ENCODE peak calls at places on chromosomes 5 and 9, in ten cellular contexts. One of them, this sample, is unnamed.

GRCh38 chr5:172383231-172383802 is 71.0 kb downstream of the SH3PXD2B start:
- DNase-seq in suprapubic skin: no peak
- DNase-seq in breast epithelium: no peak
- DNase-seq in Panc1: peak; percentile 73
- DNase-seq in stomach: peak; percentile 49
- DNase-seq in HCT116: no peak
- DNase-seq in HL-60: no peak
- DNase-seq in sigmoid colon: no peak
- DNase-seq in GM23338: no peak
- DNase-seq in transverse colon: peak; percentile 34
- DNase-seq in this sample: no peak

GRCh38 chr9:89448381-89448780 is 49.5 kb downstream of the SEMA4D start:
- DNase-seq in stomach: no peak
- DNase-seq in GM23338: no peak
- DNase-seq in transverse colon: no peak
- DNase-seq in HL-60: no peak
- DNase-seq in suprapubic skin: no peak
- DNase-seq in sigmoid colon: no peak
- DNase-seq in HCT116: no peak
- DNase-seq in Panc1: no peak
- DNase-seq in breast epithelium: no peak
- DNase-seq in this sample: peak; percentile 77

GRCh38 chr9:92242115-92242778 is 51.2 kb downstream of the IARS1 start:
- DNase-seq in breast epithelium: no peak
- DNase-seq in sigmoid colon: no peak
- DNase-seq in HCT116: no peak
- DNase-seq in stomach: no peak
- DNase-seq in GM23338: peak; percentile 18
- DNase-seq in transverse colon: no peak
- DNase-seq in Panc1: no peak
- DNase-seq in HL-60: no peak
- DNase-seq in suprapubic skin: no peak
- DNase-seq in this sample: no peak

GRCh38 chr5:143896981-143897380 is 85.0 kb downstream of the HMHB1 start:
- DNase-seq in HL-60: no peak
- DNase-seq in stomach: no peak
- DNase-seq in GM23338: no peak
- DNase-seq in Panc1: no peak
- DNase-seq in breast epithelium: no peak
- DNase-seq in suprapubic skin: no peak
- DNase-seq in sigmoid colon: no peak
- DNase-seq in HCT116: no peak
- DNase-seq in transverse colon: no peak
- DNase-seq in this sample: no peak

GRCh38 chr5:157767674-157768073 is 24.2 kb downstream of the LSM11 start:
- DNase-seq in HL-60: no peak
- DNase-seq in HCT116: no peak
- DNase-seq in Panc1: no peak
- DNase-seq in transverse colon: no peak
- DNase-seq in suprapubic skin: no peak
- DNase-seq in stomach: no peak
- DNase-seq in sigmoid colon: no peak
- DNase-seq in breast epithelium: no peak
- DNase-seq in GM23338: no peak
- DNase-seq in this sample: no peak

GRCh38 chr5:61280205-61280604 is 51.9 kb upstream of the ZSWIM6 start:
- DNase-seq in transverse colon: no peak
- DNase-seq in stomach: no peak
- DNase-seq in sigmoid colon: no peak
- DNase-seq in HCT116: peak; percentile 33
- DNase-seq in suprapubic skin: no peak
- DNase-seq in GM23338: no peak
- DNase-seq in HL-60: no peak
- DNase-seq in Panc1: no peak
- DNase-seq in breast epithelium: no peak
- DNase-seq in this sample: no peak

GRCh38 chr9:81653240-81653639 is 36.1 kb downstream of the TLE1 start:
- DNase-seq in suprapubic skin: no peak
- DNase-seq in sigmoid colon: no peak
- DNase-seq in HCT116: no peak
- DNase-seq in stomach: no peak
- DNase-seq in GM23338: no peak
- DNase-seq in breast epithelium: no peak
- DNase-seq in Panc1: no peak
- DNase-seq in HL-60: no peak
- DNase-seq in transverse colon: no peak
- DNase-seq in this sample: no peak

GRCh38 chr9:135070198-135070951 is 17.1 kb upstream of the OLFM1 start:
- DNase-seq in transverse colon: peak; percentile 1
- DNase-seq in stomach: no peak
- DNase-seq in HCT116: no peak
- DNase-seq in GM23338: peak; percentile 48
- DNase-seq in breast epithelium: no peak
- DNase-seq in Panc1: no peak
- DNase-seq in suprapubic skin: peak; percentile 57
- DNase-seq in sigmoid colon: peak; percentile 48
- DNase-seq in HL-60: no peak
- DNase-seq in this sample: peak; percentile 67

GRCh38 chr9:5186416-5187169 is 1.2 kb upstream of the INSL6 start:
- DNase-seq in sigmoid colon: no peak
- DNase-seq in Panc1: no peak
- DNase-seq in HCT116: peak; percentile 48
- DNase-seq in transverse colon: peak; percentile 46
- DNase-seq in GM23338: peak; percentile 83
- DNase-seq in suprapubic skin: no peak
- DNase-seq in stomach: peak; percentile 59
- DNase-seq in breast epithelium: peak; percentile 32
- DNase-seq in HL-60: peak; percentile 7
- DNase-seq in this sample: no peak

GRCh38 chr9:132575005-132575609 is 7.3 kb upstream of the BARHL1 start:
- DNase-seq in sigmoid colon: peak; percentile 78
- DNase-seq in transverse colon: peak; percentile 73
- DNase-seq in HCT116: peak; percentile 62
- DNase-seq in HL-60: peak; percentile 52
- DNase-seq in breast epithelium: no peak
- DNase-seq in GM23338: peak; percentile 94
- DNase-seq in Panc1: peak; percentile 13
- DNase-seq in stomach: peak; percentile 70
- DNase-seq in suprapubic skin: no peak
- DNase-seq in this sample: peak; percentile 87

GRCh38 chr9:87513171-87513570 is 15.5 kb downstream of the DAPK1 start:
- DNase-seq in breast epithelium: no peak
- DNase-seq in suprapubic skin: no peak
- DNase-seq in Panc1: no peak
- DNase-seq in HCT116: no peak
- DNase-seq in transverse colon: no peak
- DNase-seq in GM23338: no peak
- DNase-seq in sigmoid colon: no peak
- DNase-seq in HL-60: no peak
- DNase-seq in stomach: no peak
- DNase-seq in this sample: no peak

GRCh38 chr9:110109331-110110110 is 98.4 kb downstream of the C9orf152 start:
- DNase-seq in GM23338: peak; percentile 64
- DNase-seq in HL-60: no peak
- DNase-seq in Panc1: no peak
- DNase-seq in breast epithelium: no peak
- DNase-seq in suprapubic skin: no peak
- DNase-seq in stomach: no peak
- DNase-seq in HCT116: no peak
- DNase-seq in transverse colon: no peak
- DNase-seq in sigmoid colon: no peak
- DNase-seq in this sample: no peak

GRCh38 chr5:65021527-65022226 is 252.9 kb downstream of the CWC27 start:
- DNase-seq in breast epithelium: no peak
- DNase-seq in sigmoid colon: no peak
- DNase-seq in GM23338: no peak
- DNase-seq in HL-60: no peak
- DNase-seq in suprapubic skin: no peak
- DNase-seq in stomach: no peak
- DNase-seq in Panc1: no peak
- DNase-seq in transverse colon: no peak
- DNase-seq in HCT116: no peak
- DNase-seq in this sample: no peak

GRCh38 chr5:111548312-111548930 is 36.1 kb upstream of the STARD4 start:
- DNase-seq in breast epithelium: no peak
- DNase-seq in sigmoid colon: no peak
- DNase-seq in transverse colon: no peak
- DNase-seq in stomach: no peak
- DNase-seq in HL-60: no peak
- DNase-seq in HCT116: no peak
- DNase-seq in Panc1: no peak
- DNase-seq in suprapubic skin: no peak
- DNase-seq in GM23338: no peak
- DNase-seq in this sample: no peak

GRCh38 chr5:149641000-149641576 is 59.8 kb downstream of the ARHGEF37 start:
- DNase-seq in stomach: peak; percentile 53
- DNase-seq in breast epithelium: peak; percentile 54
- DNase-seq in transverse colon: peak; percentile 81
- DNase-seq in Panc1: no peak
- DNase-seq in sigmoid colon: peak; percentile 90
- DNase-seq in suprapubic skin: no peak
- DNase-seq in GM23338: peak; percentile 39
- DNase-seq in HCT116: no peak
- DNase-seq in HL-60: no peak
- DNase-seq in this sample: no peak

GRCh38 chr9:129888809-129889460 is 53.7 kb downstream of the USP20 start:
- DNase-seq in suprapubic skin: no peak
- DNase-seq in stomach: no peak
- DNase-seq in HCT116: no peak
- DNase-seq in breast epithelium: no peak
- DNase-seq in transverse colon: no peak
- DNase-seq in Panc1: no peak
- DNase-seq in GM23338: no peak
- DNase-seq in sigmoid colon: no peak
- DNase-seq in HL-60: no peak
- DNase-seq in this sample: peak; percentile 87
- H3K4me3 ChIP-seq in suprapubic skin: peak overlapping the region; percentile 3
- H3K4me3 ChIP-seq in stomach: peak overlapping the region; percentile 14
- H3K4me3 ChIP-seq in HCT116: no peak overlapping the region
- H3K4me3 ChIP-seq in breast epithelium: no peak overlapping the region
- H3K4me3 ChIP-seq in transverse colon: no peak overlapping the region
- H3K4me3 ChIP-seq in Panc1: no peak overlapping the region
- H3K4me3 ChIP-seq in GM23338: no peak overlapping the region
- H3K4me3 ChIP-seq in sigmoid colon: peak overlapping the region; percentile 2
- H3K4me3 ChIP-seq in HL-60: peak overlapping the region; percentile 13
- H3K4me3 ChIP-seq in this sample: peak overlapping the region; percentile 72

DNA sequence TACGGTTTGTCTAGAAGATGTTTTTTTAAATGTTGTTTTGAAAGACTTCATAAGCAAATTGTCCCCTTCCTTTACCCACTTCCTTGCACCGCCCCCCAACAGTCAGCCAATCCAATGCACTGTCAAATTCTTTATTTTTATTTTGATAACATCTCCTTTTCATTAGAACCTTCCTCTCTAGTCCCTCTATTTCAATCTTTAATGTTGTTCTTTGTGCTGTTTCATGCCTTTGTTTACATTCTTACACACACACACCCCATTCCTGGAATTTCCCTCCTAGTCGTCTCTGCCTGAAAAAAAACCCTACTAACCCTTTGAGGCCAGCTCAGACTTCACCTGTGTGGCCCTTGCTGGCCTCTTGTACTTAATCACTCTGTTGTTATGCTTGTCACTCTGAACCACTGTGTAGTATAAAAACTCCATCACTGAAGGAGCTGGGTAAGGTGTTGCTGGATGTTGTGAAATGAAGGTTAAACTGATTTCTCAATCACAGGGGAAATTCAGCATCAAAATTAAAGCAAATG is 133.4 kb downstream of the UGCG start:
- DNase-seq in Panc1: peak; percentile 74
- DNase-seq in transverse colon: no peak
- DNase-seq in suprapubic skin: no peak
- DNase-seq in HCT116: no peak
- DNase-seq in sigmoid colon: no peak
- DNase-seq in stomach: peak; percentile 37
- DNase-seq in breast epithelium: no peak
- DNase-seq in HL-60: no peak
- DNase-seq in GM23338: peak; percentile 60
- DNase-seq in this sample: no peak
- TF ChIP-seq POLR2AphosphoS5 in Panc1: peak; percentile 65
- TF ChIP-seq POLR2AphosphoS5 in transverse colon: no peak
- TF ChIP-seq POLR2AphosphoS5 in suprapubic skin: no peak
- TF ChIP-seq POLR2AphosphoS5 in HCT116: no peak
- TF ChIP-seq POLR2AphosphoS5 in sigmoid colon: no peak
- TF ChIP-seq POLR2AphosphoS5 in stomach: peak; percentile 39
- TF ChIP-seq POLR2AphosphoS5 in breast epithelium: no peak
- TF ChIP-seq POLR2AphosphoS5 in HL-60: no peak
- TF ChIP-seq POLR2AphosphoS5 in GM23338: no peak
- TF ChIP-seq POLR2AphosphoS5 in this sample: no peak

GRCh38 chr5:34658023-34658422 is 1.9 kb downstream of the RAI14 start:
- DNase-seq in suprapubic skin: no peak
- DNase-seq in HCT116: no peak
- DNase-seq in HL-60: no peak
- DNase-seq in sigmoid colon: no peak
- DNase-seq in GM23338: peak; percentile 38
- DNase-seq in transverse colon: no peak
- DNase-seq in Panc1: no peak
- DNase-seq in stomach: no peak
- DNase-seq in breast epithelium: no peak
- DNase-seq in this sample: no peak
- H3K4me3 ChIP-seq in suprapubic skin: peak overlapping the region; percentile 91
- H3K4me3 ChIP-seq in HCT116: no peak overlapping the region
- H3K4me3 ChIP-seq in HL-60: no peak overlapping the region
- H3K4me3 ChIP-seq in sigmoid colon: peak overlapping the region; percentile 80
- H3K4me3 ChIP-seq in GM23338: peak overlapping the region; percentile 91
- H3K4me3 ChIP-seq in transverse colon: no peak overlapping the region
- H3K4me3 ChIP-seq in Panc1: peak overlapping the region; percentile 76
- H3K4me3 ChIP-seq in stomach: peak overlapping the region; percentile 94
- H3K4me3 ChIP-seq in breast epithelium: peak overlapping the region; percentile 96
- H3K4me3 ChIP-seq in this sample: peak overlapping the region; percentile 67

GRCh38 chr9:72361227-72361626 is 3.8 kb downstream of the ZFAND5 start:
- DNase-seq in Panc1: no peak
- DNase-seq in transverse colon: no peak
- DNase-seq in HCT116: no peak
- DNase-seq in suprapubic skin: no peak
- DNase-seq in GM23338: no peak
- DNase-seq in sigmoid colon: no peak
- DNase-seq in stomach: no peak
- DNase-seq in breast epithelium: no peak
- DNase-seq in HL-60: no peak
- DNase-seq in this sample: no peak

GRCh38 chr9:72362118-72362531 is 2.9 kb downstream of the ZFAND5 start:
- DNase-seq in Panc1: no peak
- DNase-seq in HCT116: no peak
- DNase-seq in stomach: no peak
- DNase-seq in GM23338: no peak
- DNase-seq in suprapubic skin: no peak
- DNase-seq in transverse colon: no peak
- DNase-seq in HL-60: no peak
- DNase-seq in breast epithelium: no peak
- DNase-seq in sigmoid colon: no peak
- DNase-seq in this sample: no peak

GRCh38 chr9:72363226-72363625 is 1.8 kb downstream of the ZFAND5 start:
- DNase-seq in GM23338: no peak
- DNase-seq in suprapubic skin: no peak
- DNase-seq in stomach: no peak
- DNase-seq in transverse colon: no peak
- DNase-seq in Panc1: no peak
- DNase-seq in HCT116: no peak
- DNase-seq in sigmoid colon: no peak
- DNase-seq in HL-60: no peak
- DNase-seq in breast epithelium: no peak
- DNase-seq in this sample: no peak

GRCh38 chr9:72363908-72364678 is 915 bp downstream of the ZFAND5 start:
- DNase-seq in Panc1: no peak
- DNase-seq in HL-60: no peak
- DNase-seq in breast epithelium: peak; percentile 42
- DNase-seq in GM23338: peak; percentile 47
- DNase-seq in HCT116: no peak
- DNase-seq in stomach: peak; percentile 68
- DNase-seq in suprapubic skin: peak; percentile 85
- DNase-seq in transverse colon: peak; percentile 62
- DNase-seq in sigmoid colon: peak; percentile 85
- DNase-seq in this sample: peak; percentile 95

GRCh38 chr9:72362680-72363139 is 2.3 kb downstream of the ZFAND5 start:
- DNase-seq in HL-60: no peak
- DNase-seq in stomach: peak; percentile 57
- DNase-seq in HCT116: no peak
- DNase-seq in suprapubic skin: no peak
- DNase-seq in GM23338: peak; percentile 18
- DNase-seq in sigmoid colon: peak; percentile 88
- DNase-seq in breast epithelium: peak; percentile 72
- DNase-seq in transverse colon: peak; percentile 59
- DNase-seq in Panc1: peak; percentile 54
- DNase-seq in this sample: peak; percentile 81
- TF ChIP-seq POLR2AphosphoS5 in HL-60: no peak
- TF ChIP-seq POLR2AphosphoS5 in stomach: peak; percentile 64
- TF ChIP-seq POLR2AphosphoS5 in HCT116: no peak
- TF ChIP-seq POLR2AphosphoS5 in suprapubic skin: peak; percentile 78
- TF ChIP-seq POLR2AphosphoS5 in GM23338: no peak
- TF ChIP-seq POLR2AphosphoS5 in sigmoid colon: peak; percentile 52
- TF ChIP-seq POLR2AphosphoS5 in breast epithelium: peak; percentile 67
- TF ChIP-seq POLR2AphosphoS5 in transverse colon: peak; percentile 51
- TF ChIP-seq POLR2AphosphoS5 in Panc1: no peak
- TF ChIP-seq POLR2AphosphoS5 in this sample: no peak